ENCODE peak calls at places on chromosomes 2 and 18, in six cellular contexts. D is fibroblast of lung; W is KG1; Z is activated effector memory CD4-positive, alpha-beta T cell treated with anti-CD3 and anti-CD28 coated beads, Interleukin-2, amount 50 U/mL, for 16 hours; G is A549; U is endodermal cell. F is an unnamed sample.

GRCh38 chr2:241151934-241152660 is 1.8 kb downstream of the PPP1R7 start:
- DNase-seq in D (no peak), W (no peak), Z (no peak), U (no peak), G (no peak), F (no peak)

GRCh38 chr2:240462704-240463273 is 27.3 kb downstream of the GPC1 start:
- DNase-seq in Z (no peak), U (no peak), G (no peak), W (no peak), D (no peak), F (no peak)

GRCh38 chr2:165793779-165794519 is at the start of gene GALNT3:
- DNase-seq in W (no peak), G (no peak), D (no peak), Z (peak; percentile 77), U (peak; percentile 98), F (no peak)

GRCh38 chr18:58230438-58231179 is 186.6 kb downstream of the NEDD4L start:
- DNase-seq in U (no peak), W (no peak), Z (no peak), G (peak; percentile 68), D (no peak), F (peak; percentile 62)

GRCh38 chr2:74472086-74472944 is at the start of gene MRPL53:
- DNase-seq in D (peak; percentile 95), W (peak; percentile 90), Z (peak; percentile 98), U (peak; percentile 98), G (peak; percentile 98), F (peak; percentile 91)

GRCh38 chr2:127560201-127560928 is 24.9 kb downstream of the MYO7B start:
- DNase-seq in G (no peak), U (no peak), Z (peak; percentile 43), W (no peak), D (no peak), F (no peak)

GRCh38 chr2:204749319-204749718 is 204.0 kb downstream of the PARD3B start:
- DNase-seq in D (peak; percentile 80), W (no peak), G (no peak), Z (no peak), U (no peak), F (no peak)

GRCh38 chr18:8177330-8178016 is 431.8 kb upstream of the RAB12 start:
- DNase-seq in Z (no peak), D (peak; percentile 19), U (no peak), G (peak; percentile 35), W (no peak), F (peak; percentile 92)

GRCh38 chr2:189163889-189164288 is 15.7 kb downstream of the COL5A2 start:
- DNase-seq in G (no peak), D (peak; percentile 63), U (no peak), W (no peak), Z (no peak), F (no peak)

GRCh38 chr18:76368976-76369375 is 126.1 kb downstream of the ZNF516 start:
- DNase-seq in Z (no peak), U (no peak), D (peak; percentile 16), G (no peak), W (no peak), F (no peak)

GRCh38 chr2:152635635-152636298 is 81.5 kb downstream of the PRPF40A start:
- DNase-seq in D (peak; percentile 65), U (peak; percentile 90), G (peak; percentile 60), Z (peak; percentile 85), W (no peak), F (peak; percentile 50)

GRCh38 chr2:196480653-196481322 is 158.7 kb upstream of the CCDC150 start:
- DNase-seq in W (no peak), G (no peak), D (no peak), U (no peak), Z (no peak), F (peak; percentile 57)

F was measured in NCI-H69.